ENCODE peak calls at places on chromosomes 2 and 18, in ten cellular contexts. A, Q, B, U, G, R, D, M, L and C are unnamed samples.

GRCh38 chr2:175872716-175873115 is 129.4 kb downstream of the LNPK start:
- DNase-seq in A (no peak), Q (no peak), B (no peak), U (no peak), G (no peak), R (no peak), D (no peak), M (no peak), L (no peak), C (no peak)

GRCh38 chr18:45156941-45157340 is 458.3 kb upstream of the SLC14A2 start:
- DNase-seq in A (no peak), Q (no peak), B (no peak), U (no peak), G (no peak), R (no peak), D (no peak), M (no peak), L (no peak), C (no peak)

GRCh38 chr2:241009191-241009590 is 10.8 kb downstream of the SNED1 start:
- DNase-seq in A (no peak), Q (no peak), B (no peak), U (peak; percentile 83), G (no peak), R (no peak), D (no peak), M (no peak), L (no peak), C (no peak)

GRCh38 chr18:62610509-62611394 is 87.9 kb downstream of the ZCCHC2 start:
- DNase-seq in A (no peak), Q (no peak), B (no peak), U (no peak), G (no peak), R (no peak), D (no peak), M (no peak), L (peak; percentile 80), C (no peak)

GRCh38 chr2:15806801-15807417 is 133.4 kb upstream of the MYCN start:
- DNase-seq in A (no peak), Q (no peak), B (no peak), U (no peak), G (no peak), R (no peak), D (no peak), M (no peak), L (no peak), C (no peak)

GRCh38 chr2:242029422-242030225 is 160.1 kb downstream of the RTP5 start:
- DNase-seq in A (no peak), Q (peak; percentile 6), B (no peak), U (peak; percentile 62), G (no peak), R (no peak), D (no peak), M (no peak), L (no peak), C (no peak)

GRCh38 chr2:40256649-40257048 is 195.2 kb downstream of the SLC8A1 start:
- DNase-seq in A (no peak), Q (no peak), B (peak; percentile 30), U (no peak), G (peak; percentile 21), R (no peak), D (no peak), M (peak; percentile 26), L (peak; percentile 55), C (no peak)

GRCh38 chr2:212177724-212178123 is 360.9 kb downstream of the ERBB4 start:
- DNase-seq in A (no peak), Q (no peak), B (no peak), U (no peak), G (no peak), R (no peak), D (no peak), M (no peak), L (peak; percentile 5), C (no peak)

GRCh38 chr2:217168396-217168795 is 308.5 kb upstream of the TNP1 start:
- DNase-seq in A (no peak), Q (no peak), B (no peak), U (no peak), G (no peak), R (no peak), D (no peak), M (no peak), L (no peak), C (no peak)

GRCh38 chr18:22141211-22141610 is 28.2 kb upstream of the GATA6 start:
- DNase-seq in A (no peak), Q (no peak), B (peak; percentile 10), U (no peak), G (peak; percentile 20), R (no peak), D (no peak), M (no peak), L (no peak), C (no peak)

GRCh38 chr18:59861963-59862819 is 37.6 kb upstream of the PMAIP1 start:
- DNase-seq in A (no peak), Q (no peak), B (peak; percentile 70), U (no peak), G (peak; percentile 66), R (no peak), D (no peak), M (no peak), L (no peak), C (no peak)

DNA sequence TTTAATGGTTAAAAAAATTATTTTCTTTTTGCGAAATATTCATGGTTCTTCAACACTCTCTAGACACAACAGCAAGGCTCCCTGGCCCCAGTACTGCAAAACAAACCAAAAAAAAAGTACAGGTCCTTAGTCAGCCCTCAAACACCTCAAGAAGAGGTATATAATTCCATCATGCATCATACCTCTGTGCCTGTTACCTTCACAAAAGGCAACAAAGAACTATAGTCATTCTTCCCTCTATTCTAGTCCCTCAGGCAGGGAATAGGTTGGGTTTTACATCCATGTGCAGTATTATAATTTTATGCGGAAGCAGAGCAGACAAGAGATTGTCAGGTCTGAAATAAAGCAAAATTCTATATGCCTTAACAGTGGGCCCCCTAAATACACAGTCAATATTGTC is 8.5 kb downstream of the NFE2L2 start:
- DNase-seq in A (no peak), Q (no peak), B (no peak), U (no peak), G (no peak), R (no peak), D (no peak), M (no peak), L (no peak), C (no peak)
- H3K4me3 ChIP-seq in A (no peak overlapping the region), Q (no peak overlapping the region), B (no peak overlapping the region), U (no peak overlapping the region), G (no peak overlapping the region), R (peak overlapping the region; percentile 68), D (no peak overlapping the region), M (no peak overlapping the region), L (no peak overlapping the region), C (no peak overlapping the region)

GRCh38 chr2:151967829-151968722 is 130.8 kb downstream of the CACNB4 start:
- DNase-seq in A (no peak), Q (no peak), B (no peak), U (no peak), G (no peak), R (no peak), D (no peak), M (no peak), L (no peak), C (no peak)

GRCh38 chr2:151965884-151966283 is 133.0 kb downstream of the CACNB4 start:
- DNase-seq in A (no peak), Q (no peak), B (no peak), U (no peak), G (no peak), R (no peak), D (no peak), M (no peak), L (no peak), C (no peak)

GRCh38 chr2:151971301-151972072 is 127.4 kb downstream of the CACNB4 start:
- DNase-seq in A (no peak), Q (no peak), B (no peak), U (no peak), G (no peak), R (no peak), D (no peak), M (no peak), L (no peak), C (no peak)

GRCh38 chr2:151972176-151973012 is 126.5 kb downstream of the CACNB4 start:
- DNase-seq in A (no peak), Q (no peak), B (no peak), U (no peak), G (peak; percentile 78), R (no peak), D (no peak), M (no peak), L (no peak), C (no peak)

GRCh38 chr2:151968770-151969169 is 130.1 kb downstream of the CACNB4 start:
- DNase-seq in A (no peak), Q (no peak), B (no peak), U (no peak), G (no peak), R (no peak), D (no peak), M (no peak), L (no peak), C (no peak)
- H3K4me3 ChIP-seq in A (no peak overlapping the region), Q (no peak overlapping the region), B (no peak overlapping the region), U (no peak overlapping the region), G (no peak overlapping the region), R (no peak overlapping the region), D (no peak overlapping the region), M (no peak overlapping the region), L (no peak overlapping the region), C (no peak overlapping the region)

GRCh38 chr2:48313036-48313877 is 216.7 kb upstream of the STON1 start:
- DNase-seq in A (no peak), Q (no peak), B (no peak), U (no peak), G (peak; percentile 68), R (no peak), D (no peak), M (no peak), L (no peak), C (no peak)
- H3K4me3 ChIP-seq in A (peak overlapping the region; percentile 88), Q (no peak overlapping the region), B (peak overlapping the region; percentile 41), U (peak overlapping the region; percentile 93), G (peak overlapping the region; percentile 96), R (peak overlapping the region; percentile 97), D (no peak overlapping the region), M (peak overlapping the region; percentile 46), L (no peak overlapping the region), C (peak overlapping the region; percentile 82)

GRCh38 chr2:171318463-171318934 is 115.3 kb downstream of the METTL8 start:
- DNase-seq in A (no peak), Q (no peak), B (no peak), U (no peak), G (peak; percentile 66), R (no peak), D (no peak), M (no peak), L (peak; percentile 33), C (peak; percentile 31)

GRCh38 chr2:171320731-171321130 is 113.1 kb downstream of the METTL8 start:
- DNase-seq in A (no peak), Q (no peak), B (no peak), U (no peak), G (peak; percentile 66), R (no peak), D (no peak), M (no peak), L (no peak), C (no peak)

GRCh38 chr2:171317492-171318125 is 116.2 kb downstream of the METTL8 start:
- DNase-seq in A (no peak), Q (no peak), B (no peak), U (no peak), G (peak; percentile 84), R (no peak), D (no peak), M (no peak), L (peak; percentile 7), C (no peak)

GRCh38 chr2:171320208-171320621 is 113.6 kb downstream of the METTL8 start:
- DNase-seq in A (no peak), Q (no peak), B (no peak), U (no peak), G (peak; percentile 93), R (no peak), D (no peak), M (no peak), L (no peak), C (no peak)

GRCh38 chr2:171319164-171319810 is 114.5 kb downstream of the METTL8 start:
- DNase-seq in A (no peak), Q (no peak), B (peak; percentile 12), U (no peak), G (peak; percentile 95), R (peak; percentile 22), D (no peak), M (no peak), L (peak; percentile 13), C (no peak)
- H3K4me3 ChIP-seq in A (no peak overlapping the region), Q (no peak overlapping the region), B (no peak overlapping the region), U (no peak overlapping the region), G (peak overlapping the region; percentile 45), R (peak overlapping the region; percentile 83), D (no peak overlapping the region), M (no peak overlapping the region), L (peak overlapping the region; percentile 10), C (no peak overlapping the region)